ENCODE peak calls at places on chromosomes 3 and 15, in nine cellular contexts. D is suprapubic skin, A is fibroblast of pulmonary artery, Q is natural killer cell, X is sigmoid colon, P is fibroblast of the aortic adventitia, M is lower lobe of right lung, Z is thyroid gland, R is lung. F is an unnamed sample.

GRCh38 chr3:141236351-141236750 is 4.7 kb downstream of the PXYLP1 start:
- DNase-seq in Q (no peak), A (no peak), M (no peak), D (no peak), X (no peak), R (no peak), P (no peak), Z (no peak), F (no peak)

GRCh38 chr3:89360155-89360554 is 252.7 kb downstream of the EPHA3 start:
- DNase-seq in Z (no peak), Q (no peak), X (no peak), M (no peak), D (no peak), R (no peak), A (no peak), P (no peak), F (no peak)

GRCh38 chr15:77623878-77624524 is 8.7 kb downstream of the LINGO1 start:
- DNase-seq in P (no peak), Z (no peak), M (no peak), Q (no peak), D (no peak), A (no peak), X (no peak), R (no peak), F (no peak)

GRCh38 chr15:83282859-83283812 is 1.3 kb downstream of the BNC1 start:
- DNase-seq in P (no peak), Z (peak), R (no peak), X (no peak), Q (no peak), D (no peak), M (no peak), A (peak), F (no peak)

GRCh38 chr15:99930696-99931095 is 197.5 kb upstream of the LYSMD4 start:
- DNase-seq in D (no peak), Z (no peak), Q (no peak), R (no peak), P (no peak), M (no peak), X (no peak), A (no peak), F (no peak)

GRCh38 chr3:14297784-14298236 is 104.6 kb upstream of the SLC6A6 start:
- DNase-seq in M (no peak), P (no peak), X (peak), Z (peak), D (no peak), R (no peak), A (no peak), Q (no peak), F (no peak)

GRCh38 chr3:107661447-107662108 is 138.8 kb downstream of the BBX start:
- DNase-seq in Z (no peak), D (no peak), M (no peak), P (peak), X (no peak), A (peak), Q (no peak), R (no peak), F (no peak)

GRCh38 chr3:124760601-124761000 is 30.3 kb downstream of the UMPS start:
- DNase-seq in D (no peak), P (peak), X (no peak), Z (peak), Q (no peak), A (peak), R (no peak), M (no peak), F (no peak)

GRCh38 chr3:156677120-156677479 is 2.7 kb downstream of the TIPARP start:
- DNase-seq in R (no peak), M (no peak), Z (no peak), Q (no peak), P (no peak), D (no peak), X (no peak), A (no peak), F (peak)

GRCh38 chr15:78047631-78048409 is 29.7 kb downstream of the TBC1D2B start:
- DNase-seq in M (peak), D (no peak), A (peak), Z (no peak), R (no peak), X (peak), P (peak), Q (peak), F (no peak)

GRCh38 chr15:47431501-47431900 is 285.8 kb upstream of the SEMA6D start:
- DNase-seq in R (no peak), Z (no peak), Q (no peak), P (peak), M (no peak), D (no peak), A (peak), X (no peak), F (no peak)

GRCh38 chr3:41274944-41275668 is 75.8 kb downstream of the CTNNB1 start:
- DNase-seq in M (no peak), A (peak), P (peak), Z (no peak), R (no peak), X (no peak), Q (no peak), D (no peak), F (no peak)

DNA sequence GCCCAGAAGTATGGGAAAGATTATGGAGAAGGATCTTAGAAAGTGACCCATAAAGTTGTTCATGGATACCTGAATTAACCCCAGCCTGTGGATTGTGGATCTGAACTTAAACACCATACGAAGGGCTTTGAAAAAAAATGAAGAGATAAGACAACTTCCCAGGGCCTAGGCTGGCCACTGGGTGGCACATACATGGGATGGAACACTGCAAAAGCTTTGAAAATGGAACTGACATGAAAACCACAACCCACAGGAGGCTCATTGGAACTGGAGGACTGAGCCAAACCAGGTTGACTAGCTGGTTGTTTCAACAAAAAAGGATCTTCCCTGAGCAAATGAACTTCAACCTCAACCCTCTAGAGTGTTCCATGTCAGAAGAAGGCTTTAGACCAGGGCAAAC is 34.5 kb downstream of the FMN1 start:
- DNase-seq in D (no peak), R (no peak), Z (no peak), X (no peak), Q (no peak), P (no peak), A (no peak), M (no peak), F (no peak)
- TF ChIP-seq CTCF in D (no peak), R (no peak), Z (no peak), X (no peak), Q (no peak), P (no peak), A (no peak), M (no peak), F (no peak)

DNA sequence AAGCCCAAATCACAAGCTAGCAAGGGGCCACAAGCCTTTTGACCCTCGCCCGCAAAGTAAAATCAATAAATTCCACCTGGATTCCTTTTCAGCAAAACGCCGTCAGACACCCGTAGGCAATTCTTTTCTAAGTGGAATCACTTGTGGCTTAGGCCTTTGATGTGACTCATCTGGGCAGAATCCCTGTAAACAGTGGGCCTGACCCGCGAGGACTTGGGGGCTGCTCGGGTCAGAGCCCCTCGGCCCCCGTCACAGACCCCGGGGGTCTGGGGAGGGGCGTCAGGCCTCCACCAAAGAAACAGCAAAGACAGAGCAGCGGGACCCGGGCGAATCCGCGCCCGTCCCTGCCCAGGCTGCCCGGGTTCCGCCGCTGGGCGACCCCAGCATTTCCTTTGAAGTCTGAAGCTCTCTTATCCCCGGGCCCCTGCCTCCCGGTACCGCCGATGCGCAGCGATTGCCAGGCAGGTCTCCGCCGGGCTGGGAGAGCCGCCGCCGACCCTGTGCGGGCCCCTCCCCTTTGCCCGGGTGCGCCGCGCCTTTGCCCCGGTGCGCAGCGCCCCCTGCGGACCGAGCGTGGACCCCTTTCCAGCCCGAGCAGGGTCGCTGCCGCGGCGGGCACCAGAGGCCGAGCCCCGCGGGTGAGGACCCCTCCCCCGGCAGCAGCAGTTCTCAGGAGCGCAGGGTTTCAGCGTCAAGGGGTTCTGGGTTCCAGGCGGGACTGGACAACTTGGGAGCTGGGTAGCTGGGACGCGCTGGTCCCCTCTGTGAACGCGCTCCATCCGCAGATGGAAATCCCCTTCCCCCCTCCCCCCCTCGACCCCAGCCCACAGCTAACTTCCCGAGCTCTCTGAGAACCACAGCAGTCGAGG is 178.3 kb downstream of the UACA start:
- DNase-seq in D (peak), X (no peak), Q (no peak), M (no peak), Z (no peak), A (no peak), P (no peak), R (no peak), F (peak)
- TF ChIP-seq CTCF in D (no peak), X (no peak), Q (no peak), M (peak), Z (no peak), A (peak), P (no peak), R (no peak), F (peak)

GRCh38 chr3:17307889-17308288 is 423.1 kb downstream of the PLCL2 start:
- DNase-seq in X (no peak), Z (no peak), D (no peak), A (no peak), Q (no peak), R (no peak), M (no peak), P (no peak), F (no peak)
- TF ChIP-seq CTCF in X (no peak), Z (no peak), D (no peak), A (no peak), Q (no peak), R (no peak), M (no peak), P (no peak), F (no peak)

GRCh38 chr15:52568569-52569243 is at the start of gene ARPP19:
- DNase-seq in A (peak), R (peak), D (peak), P (peak), X (peak), M (peak), Q (peak), Z (peak), F (peak)
- TF ChIP-seq CTCF in A (no peak), R (no peak), D (no peak), P (no peak), X (no peak), M (no peak), Q (no peak), Z (no peak), F (no peak)

DNA sequence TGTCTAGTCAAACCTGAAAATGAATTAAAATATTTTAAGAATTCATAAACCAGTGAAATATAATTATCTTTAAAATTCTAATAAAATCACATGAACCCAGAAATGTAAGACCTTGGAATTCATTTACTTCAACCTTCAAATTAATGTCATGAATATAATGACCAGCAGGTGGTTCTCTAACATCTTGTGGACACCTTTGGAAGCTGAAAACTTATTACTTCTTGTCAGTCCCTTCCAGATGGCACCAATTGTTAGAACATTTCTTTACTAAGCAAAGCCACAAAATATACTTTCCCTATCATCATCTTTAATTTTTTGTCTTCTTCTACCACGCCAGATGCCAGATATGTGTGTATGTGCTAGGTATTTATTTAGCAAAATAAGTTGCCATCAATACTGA is 240.0 kb downstream of the MBNL1 start:
- DNase-seq in X (no peak), Z (no peak), M (no peak), P (peak), D (no peak), A (peak), R (no peak), Q (no peak), F (no peak)
- TF ChIP-seq CTCF in X (no peak), Z (no peak), M (peak), P (peak), D (no peak), A (peak), R (no peak), Q (no peak), F (no peak)

GRCh38 chr3:139597947-139598346 is 58.4 kb upstream of the RBP1 start:
- DNase-seq in Q (no peak), X (no peak), P (no peak), A (no peak), R (no peak), Z (no peak), D (no peak), M (no peak), F (no peak)

DNA sequence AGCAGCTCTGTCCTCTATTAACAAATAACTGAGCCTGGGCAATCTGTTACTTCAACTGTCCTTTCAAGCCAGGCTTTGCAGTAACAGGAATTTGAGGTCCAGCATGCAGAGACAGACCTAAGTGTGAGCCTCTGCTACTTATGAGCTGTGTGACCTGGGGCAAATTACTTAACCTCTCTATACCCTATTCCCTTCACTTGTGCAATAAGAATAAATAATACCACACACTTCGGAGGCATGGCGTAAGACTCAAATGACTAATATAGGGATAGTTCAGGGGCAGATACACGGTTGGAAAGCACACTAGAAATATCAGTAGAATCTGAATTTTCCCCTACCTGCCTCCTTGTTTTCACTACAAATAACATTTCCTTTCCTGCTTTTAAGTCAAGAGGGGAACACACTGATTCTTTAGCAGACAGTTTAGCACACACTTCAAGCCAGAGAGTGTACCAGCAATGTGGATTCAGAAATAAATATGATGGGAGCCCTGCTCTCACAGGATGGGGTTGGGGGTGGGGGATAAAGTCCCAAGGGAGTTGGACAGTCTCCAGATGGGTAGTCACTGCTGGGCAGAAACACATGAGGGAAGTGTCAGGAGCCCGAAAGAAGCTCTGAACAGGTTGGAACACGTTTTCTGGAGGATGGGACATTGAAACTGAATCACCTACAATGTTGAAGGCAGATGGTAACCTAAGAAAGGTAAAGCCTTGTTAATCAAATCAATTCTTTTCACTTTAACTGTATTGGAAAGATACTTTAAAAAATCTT is 61.8 kb upstream of the RBP1 start:
- DNase-seq in D (no peak), Z (no peak), M (no peak), X (no peak), Q (no peak), P (no peak), A (no peak), R (no peak), F (no peak)
- TF ChIP-seq CTCF in D (no peak), Z (no peak), M (no peak), X (no peak), Q (no peak), P (no peak), A (no peak), R (no peak), F (no peak)

F was measured in CD8-positive, alpha-beta T cell.